ENCODE peak calls at places on chromosomes 7 and 10, in five cellular contexts. C is adrenal gland, T is GM10248, Y is Peyer's patch, F is GM12878. E is an unnamed sample.

GRCh38 chr7:49174396-49174795 is 250.0 kb downstream of the CDC14C start:
- DNase-seq in C (no peak), T (no peak), Y (no peak), F (no peak), E (no peak)

GRCh38 chr7:98418636-98419315 is 17.9 kb upstream of the BAIAP2L1 start:
- DNase-seq in C (peak; percentile 92), T (no peak), Y (peak; percentile 85), F (no peak), E (peak; percentile 97)

GRCh38 chr10:51685768-51686167 is 13.6 kb downstream of the CSTF2T start:
- DNase-seq in C (peak; percentile 83), T (no peak), Y (no peak), F (no peak), E (no peak)

GRCh38 chr7:54944179-54944578 is 74.6 kb upstream of the EGFR start:
- DNase-seq in C (no peak), T (no peak), Y (no peak), F (no peak), E (peak; percentile 55)

GRCh38 chr7:1081931-1082401 is 5.9 kb upstream of the GPER1 start:
- DNase-seq in C (no peak), T (no peak), Y (no peak), F (no peak), E (peak; percentile 41)

GRCh38 chr10:85916999-85917573 is 449.5 kb downstream of the GRID1 start:
- DNase-seq in C (peak; percentile 18), T (no peak), Y (no peak), F (no peak), E (no peak)

GRCh38 chr10:30813872-30814471 is 184.4 kb upstream of the LYZL2 start:
- DNase-seq in C (no peak), T (no peak), Y (no peak), F (no peak), E (peak; percentile 70)

GRCh38 chr7:158324397-158325360 is 262.9 kb downstream of the PTPRN2 start:
- DNase-seq in C (no peak), T (no peak), Y (no peak), F (no peak), E (no peak)

GRCh38 chr10:96651998-96652431 is 65.2 kb upstream of the TM9SF3 start:
- DNase-seq in C (no peak), T (peak; percentile 63), Y (peak; percentile 83), F (peak; percentile 79), E (no peak)

DNA sequence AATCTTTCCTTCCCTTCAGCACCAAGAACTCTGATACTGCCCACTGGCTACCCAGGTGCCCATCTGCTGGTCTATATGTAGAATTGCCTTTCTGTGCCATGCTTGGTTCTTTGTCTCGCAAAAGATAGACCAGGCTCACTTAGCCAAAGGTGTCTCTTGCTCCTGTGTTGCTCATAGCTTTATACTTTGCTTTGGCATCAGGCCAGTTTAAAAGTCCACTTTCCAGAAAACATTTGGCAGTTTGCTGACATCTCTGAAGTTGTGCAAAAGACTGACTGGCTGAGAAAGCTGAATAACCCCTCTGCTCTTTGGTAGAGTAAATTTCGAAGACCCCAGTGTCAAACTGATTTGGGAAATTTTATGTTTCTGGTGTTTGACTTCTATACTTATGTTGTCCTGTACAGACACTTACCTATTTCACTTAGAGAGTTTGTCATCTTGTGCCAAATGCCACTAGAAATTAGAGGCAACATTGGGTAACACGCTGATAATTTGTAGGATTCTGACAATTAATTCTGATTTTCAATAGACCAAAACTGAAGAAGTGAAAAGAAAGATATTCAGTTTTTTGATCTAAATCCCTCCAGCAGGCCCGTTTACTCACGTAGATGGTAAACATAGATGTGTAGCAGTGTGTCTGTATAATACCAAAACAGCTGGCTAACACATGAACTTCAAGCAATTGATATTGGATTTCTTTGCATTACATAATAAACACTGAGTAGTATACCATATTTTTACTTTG is 91.1 kb downstream of the CPED1 start:
- DNase-seq in C (no peak), T (no peak), Y (no peak), F (no peak), E (peak; percentile 10)
- TF ChIP-seq CTCF in C (no peak), T (no peak), Y (no peak), F (no peak), E (peak; percentile 62)

GRCh38 chr7:75038508-75038907 is 35.1 kb downstream of the RCC1L start:
- DNase-seq in C (no peak), T (no peak), Y (no peak), F (no peak), E (no peak)
- TF ChIP-seq CTCF in C (no peak), T (no peak), Y (no peak), F (no peak), E (no peak)

GRCh38 chr10:49379596-49380410 is 16.1 kb downstream of the DRGX start:
- DNase-seq in C (no peak), T (peak; percentile 26), Y (no peak), F (no peak), E (no peak)
- TF ChIP-seq CTCF in C (no peak), T (no peak), Y (no peak), F (no peak), E (no peak)

DNA sequence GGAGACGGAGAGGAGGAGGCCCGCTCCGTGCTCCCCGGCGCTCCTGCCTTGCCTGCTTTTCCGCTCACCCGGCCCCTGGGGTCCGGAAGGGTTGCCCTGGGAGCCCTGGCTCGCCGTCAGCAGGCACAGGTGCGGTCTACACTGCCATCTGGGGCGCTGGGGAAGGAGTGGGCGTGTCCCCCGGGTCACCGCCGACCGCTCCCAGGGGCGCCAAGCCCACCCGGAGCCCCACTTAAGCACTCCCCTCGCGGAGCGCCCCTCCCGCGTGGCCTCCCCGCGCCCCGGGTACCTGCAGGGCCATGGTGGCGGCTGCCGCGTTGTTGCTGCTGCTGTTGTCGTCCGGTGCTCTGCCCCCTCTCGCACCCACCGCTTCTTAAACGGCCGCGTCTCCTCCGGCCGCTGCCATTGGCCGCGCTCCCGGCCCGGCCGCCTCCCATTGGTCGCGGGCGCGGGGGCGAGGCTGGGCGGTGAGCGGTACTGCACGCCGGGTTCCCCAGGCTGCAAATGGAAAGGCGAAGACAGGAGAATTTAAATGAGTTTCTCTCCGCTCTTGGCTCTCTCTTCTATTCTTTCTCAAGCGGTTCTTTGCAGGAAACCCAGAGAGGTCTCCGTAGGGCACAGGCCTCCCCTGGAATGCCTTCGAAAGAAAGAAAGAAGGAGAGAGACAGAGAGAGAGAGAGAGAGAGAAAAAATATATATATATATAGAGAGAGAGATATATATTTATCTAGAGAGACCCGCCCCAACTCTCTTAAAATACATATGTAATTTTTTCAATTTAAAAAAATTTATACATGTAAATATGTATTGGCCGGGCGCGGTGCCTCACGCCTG is at the start of gene ACBD7:
- DNase-seq in C (peak; percentile 77), T (peak; percentile 91), Y (peak; percentile 89), F (no peak), E (peak; percentile 55)
- TF ChIP-seq CTCF in C (peak; percentile 40), T (no peak), Y (peak; percentile 70), F (peak; percentile 33), E (peak; percentile 71)

GRCh38 chr7:155003215-155003999 is 483 bp upstream of the PAXIP1 start:
- DNase-seq in C (peak; percentile 81), T (peak; percentile 97), Y (peak; percentile 87), F (no peak), E (peak; percentile 46)

GRCh38 chr7:155000795-155001194 is 2.1 kb downstream of the PAXIP1 start:
- DNase-seq in C (no peak), T (no peak), Y (peak; percentile 59), F (no peak), E (no peak)

GRCh38 chr7:154998481-154998880 is 4.4 kb downstream of the PAXIP1 start:
- DNase-seq in C (no peak), T (no peak), Y (no peak), F (no peak), E (no peak)

GRCh38 chr7:155002411-155003214 is at the start of gene PAXIP1:
- DNase-seq in C (peak; percentile 58), T (peak; percentile 82), Y (peak; percentile 64), F (no peak), E (no peak)

DNA sequence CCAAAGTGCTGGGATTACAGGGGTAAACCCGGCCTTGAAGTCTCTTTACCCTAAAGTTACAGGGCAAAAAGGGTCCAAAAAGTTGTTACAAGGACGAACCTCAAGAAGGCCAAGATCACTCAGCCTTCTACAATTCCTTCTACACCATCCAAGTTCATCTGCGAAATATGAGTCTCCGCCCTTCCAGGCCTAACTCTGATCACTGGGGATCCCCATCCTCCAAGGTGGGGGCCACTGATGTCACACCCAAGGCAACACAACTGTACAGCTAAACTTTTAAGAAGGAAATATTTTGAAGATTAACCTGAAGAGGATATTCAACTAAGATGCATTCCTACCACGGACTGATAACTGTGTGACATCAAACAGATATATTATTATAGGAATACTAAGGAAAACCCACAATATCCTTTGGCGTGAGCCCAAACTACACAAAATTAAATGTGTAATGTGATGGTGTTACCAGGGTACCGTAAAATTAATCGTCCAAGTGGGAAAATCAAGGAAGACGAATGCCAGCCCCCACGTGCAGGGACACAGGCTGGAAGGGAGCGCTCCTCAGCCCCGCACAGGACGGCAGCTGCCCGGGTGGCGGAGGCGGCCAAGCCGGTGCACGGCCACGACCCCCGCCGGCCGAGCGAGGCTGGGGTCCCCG is 1.0 kb downstream of the PAXIP1 start:
- DNase-seq in C (no peak), T (peak; percentile 31), Y (no peak), F (no peak), E (peak; percentile 2)
- TF ChIP-seq CTCF in C (no peak), T (no peak), Y (no peak), F (no peak), E (no peak)

GRCh38 chr10:35481421-35481820 is 123.7 kb upstream of the GJD4 start:
- DNase-seq in C (no peak), T (no peak), Y (no peak), F (no peak), E (no peak)

DNA sequence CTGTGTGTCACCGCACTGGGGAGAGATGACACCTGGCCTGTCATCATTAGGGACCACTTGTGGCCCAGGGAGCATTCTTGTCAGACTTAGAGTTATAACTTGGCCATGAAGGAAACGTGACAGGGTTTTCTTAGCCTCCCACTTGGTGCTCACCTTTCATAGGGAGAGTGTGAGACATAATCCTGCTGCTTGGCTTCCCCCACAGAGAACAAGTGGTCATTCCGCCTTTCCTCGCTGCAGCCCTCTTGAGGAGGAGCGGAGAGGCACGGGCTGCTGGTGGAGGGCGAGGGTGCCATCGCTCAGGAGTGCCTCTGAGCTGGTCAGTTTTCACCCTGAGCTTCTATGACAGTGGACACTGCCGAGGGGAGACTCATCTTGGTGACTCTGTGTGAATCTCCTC is 125.0 kb upstream of the GJD4 start:
- DNase-seq in C (no peak), T (no peak), Y (no peak), F (no peak), E (no peak)
- TF ChIP-seq CTCF in C (no peak), T (no peak), Y (no peak), F (no peak), E (no peak)

DNA sequence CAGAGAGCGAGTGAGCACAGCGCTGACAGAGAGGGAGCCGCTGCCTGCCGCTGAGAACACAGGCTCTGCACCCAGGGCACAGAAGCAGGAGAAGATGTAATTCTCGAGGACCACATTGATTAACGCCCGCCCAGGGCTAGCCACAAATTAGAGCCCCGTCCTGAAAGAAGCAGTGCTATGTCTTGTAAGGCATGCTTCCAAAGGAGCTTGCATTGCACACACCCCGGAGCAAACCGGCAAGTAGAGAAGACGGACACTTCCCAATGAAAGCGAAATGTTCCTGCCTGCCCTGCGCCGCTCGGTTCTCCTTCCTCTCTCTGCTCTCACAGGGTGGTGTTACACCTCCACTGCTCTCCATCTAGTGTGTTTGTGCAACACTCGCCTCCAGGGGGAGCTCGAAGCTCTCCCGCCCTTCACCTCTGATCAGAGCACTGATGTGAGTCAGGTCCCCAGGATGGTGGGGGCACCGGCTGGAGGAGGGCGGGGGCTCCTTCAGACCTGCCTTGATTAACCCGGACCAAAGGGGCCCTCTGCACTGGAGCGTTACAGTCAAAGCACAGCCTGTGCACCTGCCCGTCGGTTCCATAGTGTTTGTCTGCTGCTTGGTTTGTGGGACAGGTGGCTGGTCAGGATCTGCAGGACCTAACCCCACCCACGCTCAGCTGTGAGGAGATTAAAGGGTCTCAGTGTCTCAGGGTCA is 316.5 kb downstream of the ADARB2 start:
- DNase-seq in C (peak; percentile 33), T (peak; percentile 82), Y (peak; percentile 93), F (no peak), E (no peak)
- TF ChIP-seq CTCF in C (peak; percentile 45), T (peak; percentile 83), Y (peak; percentile 60), F (peak; percentile 93), E (peak; percentile 68)